ENCODE peak calls at places on chromosomes 11 and 22, in five cellular contexts. K is mammary epithelial cell; O is Jurkat, Clone E6-1; G is sigmoid colon; R is A549. X is an unnamed sample.

GRCh38 chr11:92101845-92102244 is 122.8 kb upstream of the FAT3 start:
- DNase-seq in K (no peak), O (no peak), G (no peak), R (no peak), X (no peak)

GRCh38 chr22:37498289-37498909 is 12.2 kb upstream of the MFNG start:
- DNase-seq in K (no peak), O (no peak), G (no peak), R (peak; percentile 52), X (peak; percentile 78)

GRCh38 chr11:15055620-15056356 is 17.6 kb upstream of the CALCB start:
- DNase-seq in K (peak; percentile 18), O (no peak), G (no peak), R (no peak), X (no peak)

GRCh38 chr11:128964463-128964930 is 21.8 kb upstream of the TP53AIP1 start:
- DNase-seq in K (no peak), O (no peak), G (no peak), R (no peak), X (no peak)

GRCh38 chr11:616320-617220 is 820 bp upstream of the IRF7 start:
- DNase-seq in K (no peak), O (no peak), G (peak; percentile 74), R (no peak), X (no peak)

GRCh38 chr22:41009222-41009948 is 58.2 kb downstream of the RBX1 start:
- DNase-seq in K (peak; percentile 29), O (no peak), G (no peak), R (no peak), X (no peak)

GRCh38 chr11:18705651-18706281 is 7.2 kb downstream of the TMEM86A start:
- DNase-seq in K (no peak), O (no peak), G (peak; percentile 80), R (no peak), X (peak; percentile 26)

GRCh38 chr11:95459268-95460040 is 228.5 kb upstream of the SESN3 start:
- DNase-seq in K (peak; percentile 53), O (no peak), G (no peak), R (no peak), X (no peak)

GRCh38 chr11:6737872-6738466 is 33.8 kb downstream of the OR2AG2 start:
- DNase-seq in K (peak; percentile 53), O (peak; percentile 87), G (no peak), R (peak; percentile 45), X (peak; percentile 46)

GRCh38 chr11:46238078-46238966 is 39.1 kb upstream of the CREB3L1 start:
- DNase-seq in K (peak; percentile 32), O (no peak), G (peak; percentile 89), R (peak; percentile 77), X (peak; percentile 59)

GRCh38 chr22:45246060-45246985 is 5.6 kb upstream of the KIAA0930 start:
- DNase-seq in K (peak; percentile 89), O (no peak), G (peak; percentile 93), R (peak; percentile 97), X (no peak)

GRCh38 chr22:30253205-30253852 is 6.8 kb upstream of the LIF start:
- DNase-seq in K (no peak), O (no peak), G (no peak), R (peak; percentile 93), X (no peak)

GRCh38 chr11:107856981-107857517 is 1.5 kb downstream of the SLC35F2 start:
- DNase-seq in K (no peak), O (no peak), G (no peak), R (peak; percentile 24), X (no peak)

GRCh38 chr22:27223317-27224177 is 566.2 kb downstream of the MIAT start:
- DNase-seq in K (peak; percentile 43), O (no peak), G (no peak), R (peak; percentile 68), X (no peak)

GRCh38 chr22:32389685-32390084 is 22.4 kb downstream of the RTCB start:
- DNase-seq in K (no peak), O (no peak), G (no peak), R (peak; percentile 12), X (no peak)

GRCh38 chr11:33735426-33736147 is 636 bp downstream of the CD59 start:
- DNase-seq in K (peak; percentile 54), O (no peak), G (no peak), R (peak; percentile 44), X (peak; percentile 36)

GRCh38 chr11:61075891-61076290 is 26.4 kb upstream of the CD5 start:
- DNase-seq in K (peak; percentile 17), O (no peak), G (no peak), R (peak; percentile 18), X (no peak)

GRCh38 chr22:46079093-46079860 is 71.0 kb upstream of the PPARA start:
- DNase-seq in K (peak; percentile 46), O (no peak), G (peak; percentile 68), R (no peak), X (no peak)

GRCh38 chr22:34476762-34477161 is 556.5 kb upstream of the LARGE1 start:
- DNase-seq in K (no peak), O (no peak), G (no peak), R (no peak), X (no peak)

GRCh38 chr11:5103066-5103465 is 33.7 kb downstream of the OR52E1 start:
- DNase-seq in K (no peak), O (no peak), G (no peak), R (no peak), X (no peak)

GRCh38 chr11:111549869-111550203 is 9.3 kb downstream of the LAYN start:
- DNase-seq in K (no peak), O (no peak), G (no peak), R (no peak), X (no peak)

GRCh38 chr11:118607401-118608267 is at the start of gene PHLDB1:
- DNase-seq in K (peak; percentile 63), O (no peak), G (peak; percentile 86), R (peak; percentile 61), X (peak; percentile 37)

DNA sequence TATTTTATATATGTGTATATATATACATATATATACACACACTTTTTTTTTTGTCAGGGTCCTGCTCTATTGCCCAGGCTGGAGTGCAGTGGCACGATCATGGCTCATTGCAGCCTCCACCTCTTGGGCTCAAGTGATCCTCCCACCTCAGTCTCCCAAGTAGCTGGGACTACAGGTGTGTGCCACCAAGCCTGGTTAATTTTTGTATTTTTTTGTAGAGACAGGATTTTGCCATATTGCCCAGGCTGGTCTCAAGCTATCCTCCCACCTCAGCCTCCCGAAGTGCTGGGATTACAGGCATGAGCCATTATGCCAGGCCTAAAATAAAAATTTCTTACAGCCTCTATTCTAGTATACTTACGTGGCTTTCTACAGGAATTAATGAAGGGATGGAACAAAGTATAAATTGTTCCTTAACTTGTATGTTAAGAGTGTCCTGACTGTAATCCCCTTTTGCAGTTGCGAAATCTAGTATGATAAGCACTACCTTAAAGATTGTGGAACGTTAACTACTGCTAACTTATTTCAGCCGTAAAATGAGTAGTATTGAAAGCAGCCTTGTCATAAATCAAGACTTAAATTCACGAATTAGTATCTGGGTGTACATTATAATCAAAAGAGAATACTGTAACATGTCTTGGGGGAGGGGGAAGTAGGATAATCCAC is 2.1 kb downstream of the TRAF6 start:
- DNase-seq in K (no peak), O (no peak), G (no peak), R (no peak), X (no peak)
- H3K4me3 ChIP-seq in K (peak overlapping the region; percentile 80), O (no peak overlapping the region), G (no peak overlapping the region), R (no peak overlapping the region), X (no peak overlapping the region)

GRCh38 chr11:102478660-102479245 is 26.2 kb upstream of the TMEM123 start:
- DNase-seq in K (no peak), O (peak; percentile 33), G (no peak), R (no peak), X (no peak)
- H3K4me3 ChIP-seq in K (no peak overlapping the region), O (no peak overlapping the region), G (no peak overlapping the region), R (no peak overlapping the region), X (no peak overlapping the region)

GRCh38 chr11:2400761-2401435 is 348 bp downstream of the TSSC4 start:
- DNase-seq in K (no peak), O (no peak), G (no peak), R (no peak), X (no peak)
- H3K4me3 ChIP-seq in K (peak overlapping the region; percentile 92), O (peak overlapping the region; percentile 98), G (peak overlapping the region; percentile 81), R (peak overlapping the region; percentile 100), X (peak overlapping the region; percentile 96)

GRCh38 chr11:122440783-122441701 is 214.5 kb upstream of the UBASH3B start:
- DNase-seq in K (no peak), O (no peak), G (peak; percentile 68), R (peak; percentile 29), X (no peak)
- H3K4me3 ChIP-seq in K (no peak overlapping the region), O (no peak overlapping the region), G (peak overlapping the region; percentile 49), R (peak overlapping the region; percentile 52), X (no peak overlapping the region)

DNA sequence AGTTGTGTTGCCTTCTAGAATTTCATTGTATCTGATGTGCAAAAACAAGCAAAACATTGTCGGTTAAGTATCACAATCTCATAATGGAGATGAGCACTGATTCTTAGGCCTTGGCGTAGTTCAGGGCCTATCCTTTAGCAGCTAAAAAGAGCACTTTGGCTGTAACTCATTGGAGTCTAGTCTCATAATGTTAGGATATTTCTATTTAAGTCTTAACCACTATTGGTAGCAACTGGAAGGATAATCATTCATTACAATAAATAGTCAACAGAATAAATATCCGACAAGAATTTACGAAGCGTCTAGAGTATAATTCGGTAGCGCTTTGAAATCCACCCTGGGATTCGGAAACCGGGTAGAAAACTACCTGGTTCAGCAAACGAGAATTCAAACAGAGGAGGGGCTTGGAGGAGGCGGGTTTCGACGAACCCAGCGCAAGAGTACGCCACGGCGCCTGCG is 461 bp upstream of the EED start:
- DNase-seq in K (peak; percentile 82), O (peak; percentile 89), G (peak; percentile 94), R (peak; percentile 91), X (peak; percentile 87)
- H3K4me3 ChIP-seq in K (peak overlapping the region; percentile 95), O (peak overlapping the region; percentile 94), G (peak overlapping the region; percentile 96), R (peak overlapping the region; percentile 76), X (peak overlapping the region; percentile 100)

GRCh38 chr11:114178656-114179055 is 117.5 kb upstream of the NNMT start:
- DNase-seq in K (no peak), O (no peak), G (no peak), R (no peak), X (no peak)

GRCh38 chr11:114179234-114179941 is 116.8 kb upstream of the NNMT start:
- DNase-seq in K (no peak), O (no peak), G (peak; percentile 98), R (peak; percentile 5), X (no peak)

GRCh38 chr11:114181195-114181594 is 115.0 kb upstream of the NNMT start:
- DNase-seq in K (no peak), O (no peak), G (no peak), R (no peak), X (no peak)

GRCh38 chr11:114181752-114182151 is 114.4 kb upstream of the NNMT start:
- DNase-seq in K (no peak), O (no peak), G (no peak), R (no peak), X (no peak)

DNA sequence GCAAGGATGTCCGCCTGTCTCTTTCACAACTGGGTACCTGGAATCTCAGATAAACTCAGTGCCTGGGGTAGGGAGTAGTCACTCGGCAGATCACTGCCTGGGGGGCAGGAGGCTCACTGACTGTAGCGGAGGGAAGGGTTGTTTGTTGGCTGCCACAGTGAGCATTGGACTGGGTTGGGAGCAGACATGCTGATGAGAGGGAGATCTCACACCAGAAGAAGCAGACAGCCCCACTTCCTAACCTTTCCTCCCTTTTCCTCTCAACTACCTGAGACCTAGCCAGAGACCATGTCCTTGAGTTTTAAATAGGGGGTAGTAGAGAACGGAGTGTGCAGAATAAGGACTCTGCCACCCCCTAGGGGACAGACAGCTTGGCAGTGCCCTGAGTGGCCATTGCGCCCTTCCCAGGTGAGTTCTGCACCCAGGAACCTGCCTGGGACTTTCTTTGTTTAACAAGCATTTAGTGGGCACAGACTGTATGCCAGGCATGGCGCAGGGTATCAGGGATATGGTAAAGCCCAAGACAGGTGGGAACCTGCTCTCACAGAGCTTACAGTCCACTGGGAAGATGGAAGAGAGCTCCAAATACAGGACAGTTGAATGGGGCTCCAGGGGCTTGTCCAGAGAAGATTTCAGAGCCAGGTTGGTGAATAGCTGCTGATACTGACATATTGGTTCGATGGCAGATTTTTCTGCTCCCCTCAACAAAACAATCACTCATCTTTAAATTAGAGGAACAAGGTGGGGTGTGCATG is 115.7 kb upstream of the NNMT start:
- DNase-seq in K (no peak), O (no peak), G (no peak), R (peak; percentile 15), X (no peak)
- H3K4me3 ChIP-seq in K (no peak overlapping the region), O (no peak overlapping the region), G (peak overlapping the region; percentile 34), R (no peak overlapping the region), X (peak overlapping the region; percentile 12)

X was measured in naive thymus-derived CD4-positive, alpha-beta T cell.